ENCODE peak calls at places on chromosome 2, in seven cellular contexts. U, V, Y, W, T, C and S are unnamed samples.

GRCh38 chr2:20447437-20448245 is 767 bp downstream of the RHOB start:
- DNase-seq in U (no peak), V (peak), Y (no peak), W (peak), T (no peak), C (peak), S (no peak)

GRCh38 chr2:234725528-234726264 is 226.1 kb upstream of the SH3BP4 start:
- DNase-seq in U (no peak), V (no peak), Y (no peak), W (no peak), T (no peak), C (peak), S (no peak)

GRCh38 chr2:72136349-72136748 is 11.3 kb downstream of the CYP26B1 start:
- DNase-seq in U (no peak), V (no peak), Y (no peak), W (no peak), T (no peak), C (no peak), S (no peak)

GRCh38 chr2:20451761-20452499 is 5.1 kb downstream of the RHOB start:
- DNase-seq in U (no peak), V (no peak), Y (no peak), W (no peak), T (no peak), C (no peak), S (no peak)

GRCh38 chr2:128180031-128180430 is 89.0 kb downstream of the UGGT1 start:
- DNase-seq in U (no peak), V (no peak), Y (no peak), W (no peak), T (no peak), C (peak), S (no peak)

GRCh38 chr2:3626817-3627499 is 31.0 kb upstream of the ALLC start:
- DNase-seq in U (no peak), V (peak), Y (no peak), W (no peak), T (no peak), C (no peak), S (no peak)

GRCh38 chr2:136127356-136127755 is 9.4 kb upstream of the CXCR4 start:
- DNase-seq in U (no peak), V (no peak), Y (no peak), W (no peak), T (no peak), C (no peak), S (no peak)

GRCh38 chr2:1808921-1809551 is 64.7 kb upstream of the PXDN start:
- DNase-seq in U (no peak), V (no peak), Y (no peak), W (no peak), T (no peak), C (peak), S (no peak)

GRCh38 chr2:9815076-9815475 is 28.2 kb upstream of the TAF1B start:
- DNase-seq in U (no peak), V (no peak), Y (no peak), W (no peak), T (no peak), C (no peak), S (no peak)

GRCh38 chr2:11710210-11710609 is 36.2 kb upstream of the LPIN1 start:
- DNase-seq in U (no peak), V (no peak), Y (no peak), W (peak), T (no peak), C (peak), S (no peak)

GRCh38 chr2:145563752-145564615 is 1044.1 kb upstream of the ZEB2 start:
- DNase-seq in U (no peak), V (no peak), Y (no peak), W (no peak), T (no peak), C (no peak), S (no peak)

GRCh38 chr2:232491139-232491780 is 3.6 kb upstream of the ECEL1 start:
- DNase-seq in U (no peak), V (no peak), Y (no peak), W (no peak), T (no peak), C (no peak), S (no peak)

GRCh38 chr2:183164111-183165015 is 40.1 kb downstream of the NUP35 start:
- DNase-seq in U (no peak), V (no peak), Y (no peak), W (no peak), T (no peak), C (peak), S (no peak)

GRCh38 chr2:234694244-234695013 is 197.5 kb upstream of the ARL4C start:
- DNase-seq in U (no peak), V (no peak), Y (no peak), W (peak), T (no peak), C (peak), S (no peak)

GRCh38 chr2:237177986-237178385 is 92.3 kb downstream of the COPS8 start:
- DNase-seq in U (no peak), V (no peak), Y (no peak), W (no peak), T (no peak), C (no peak), S (no peak)

GRCh38 chr2:74576830-74577229 is 22.3 kb downstream of the DOK1 start:
- DNase-seq in U (no peak), V (peak), Y (no peak), W (peak), T (no peak), C (no peak), S (no peak)

GRCh38 chr2:40372278-40372580 is 79.7 kb downstream of the SLC8A1 start:
- DNase-seq in U (no peak), V (no peak), Y (no peak), W (no peak), T (no peak), C (no peak), S (no peak)

GRCh38 chr2:53905396-53905795 is 45.6 kb upstream of the GPR75 start:
- DNase-seq in U (no peak), V (no peak), Y (no peak), W (no peak), T (no peak), C (no peak), S (no peak)

GRCh38 chr2:17318013-17318412 is 200.2 kb downstream of the RAD51AP2 start:
- DNase-seq in U (no peak), V (no peak), Y (no peak), W (no peak), T (no peak), C (no peak), S (no peak)

GRCh38 chr2:152637251-152637650 is 80.0 kb downstream of the PRPF40A start:
- DNase-seq in U (no peak), V (no peak), Y (no peak), W (no peak), T (no peak), C (no peak), S (no peak)

GRCh38 chr2:32484907-32485306 is 128.1 kb downstream of the BIRC6 start:
- DNase-seq in U (no peak), V (no peak), Y (no peak), W (peak), T (no peak), C (peak), S (no peak)

GRCh38 chr2:238326801-238327365 is 6.6 kb downstream of the TRAF3IP1 start:
- DNase-seq in U (no peak), V (no peak), Y (no peak), W (no peak), T (no peak), C (no peak), S (no peak)

GRCh38 chr2:210132239-210132638 is 39.0 kb downstream of the KANSL1L start:
- DNase-seq in U (no peak), V (no peak), Y (no peak), W (no peak), T (no peak), C (no peak), S (no peak)

GRCh38 chr2:43387092-43388062 is 161.0 kb upstream of the ZFP36L2 start:
- DNase-seq in U (no peak), V (no peak), Y (no peak), W (peak), T (no peak), C (no peak), S (no peak)

GRCh38 chr2:77228379-77228778 is 293.8 kb downstream of the LRRTM4 start:
- DNase-seq in U (no peak), V (no peak), Y (no peak), W (no peak), T (no peak), C (no peak), S (no peak)

GRCh38 chr2:1427086-1427485 is 13.8 kb downstream of the TPO start:
- DNase-seq in U (no peak), V (no peak), Y (no peak), W (no peak), T (no peak), C (no peak), S (no peak)

GRCh38 chr2:40242315-40242714 is 209.6 kb downstream of the SLC8A1 start:
- DNase-seq in U (peak), V (no peak), Y (no peak), W (no peak), T (no peak), C (no peak), S (peak)

GRCh38 chr2:9692392-9693137 is 61.8 kb upstream of the YWHAQ start:
- DNase-seq in U (no peak), V (no peak), Y (no peak), W (peak), T (no peak), C (no peak), S (peak)

GRCh38 chr2:23249348-23249747 is 135.6 kb upstream of the KLHL29 start:
- DNase-seq in U (no peak), V (no peak), Y (no peak), W (peak), T (no peak), C (no peak), S (no peak)

GRCh38 chr2:129759186-129760010 is 220.1 kb upstream of the RAB6C start:
- DNase-seq in U (no peak), V (no peak), Y (no peak), W (no peak), T (no peak), C (no peak), S (no peak)

GRCh38 chr2:14700753-14701152 is 68.2 kb downstream of the LRATD1 start:
- DNase-seq in U (no peak), V (no peak), Y (no peak), W (peak), T (no peak), C (peak), S (no peak)

GRCh38 chr2:113910110-113910717 is 20.3 kb downstream of the ACTR3 start:
- DNase-seq in U (no peak), V (no peak), Y (peak), W (no peak), T (peak), C (peak), S (no peak)

GRCh38 chr2:95159690-95160449 is at the start of gene ZNF514:
- DNase-seq in U (no peak), V (peak), Y (peak), W (peak), T (peak), C (peak), S (peak)

GRCh38 chr2:42086500-42086953 is 38.7 kb downstream of the PKDCC start:
- DNase-seq in U (peak), V (peak), Y (no peak), W (peak), T (no peak), C (peak), S (peak)

GRCh38 chr2:231399853-231400667 is 4.5 kb downstream of the B3GNT7 start:
- DNase-seq in U (no peak), V (peak), Y (no peak), W (no peak), T (no peak), C (peak), S (peak)